ENCODE peak calls at places on chromosomes 16 and 17, in ten cellular contexts. V is WTC11; Y is occipital lobe; I is CD4-positive, alpha-beta T cell; K is CD8-positive, alpha-beta memory T cell; L is T follicular helper cell; M is Kasumi-1; E is hypothalamus; D is AG04450; B is H4. G is an unnamed sample.

GRCh38 chr16:85986931-85987749 is 88.2 kb downstream of the IRF8 start:
- DNase-seq in V (peak), Y (no peak), I (peak), K (peak), L (peak), M (peak), E (no peak), D (no peak), B (no peak), G (no peak)

GRCh38 chr16:70437017-70437581 is 1.8 kb downstream of the ST3GAL2 start:
- DNase-seq in V (peak), Y (no peak), I (no peak), K (no peak), L (no peak), M (peak), E (no peak), D (peak), B (peak), G (peak)

GRCh38 chr17:78644971-78645370 is 67.8 kb upstream of the DNAH17 start:
- DNase-seq in V (no peak), Y (no peak), I (no peak), K (no peak), L (no peak), M (no peak), E (no peak), D (no peak), B (no peak), G (no peak)

GRCh38 chr17:9205520-9206159 is 184.3 kb downstream of the NTN1 start:
- DNase-seq in V (no peak), Y (no peak), I (no peak), K (no peak), L (no peak), M (no peak), E (no peak), D (no peak), B (no peak), G (no peak)

GRCh38 chr16:65409505-65409904 is 287.6 kb upstream of the CDH11 start:
- DNase-seq in V (no peak), Y (no peak), I (no peak), K (no peak), L (no peak), M (no peak), E (no peak), D (no peak), B (no peak), G (no peak)

GRCh38 chr17:43767053-43767712 is 8.6 kb upstream of the SOST start:
- DNase-seq in V (no peak), Y (no peak), I (no peak), K (no peak), L (no peak), M (no peak), E (no peak), D (no peak), B (no peak), G (no peak)

GRCh38 chr17:75142236-75142971 is 10.9 kb upstream of the NT5C start:
- DNase-seq in V (no peak), Y (no peak), I (no peak), K (no peak), L (no peak), M (no peak), E (no peak), D (no peak), B (no peak), G (no peak)

GRCh38 chr17:39365252-39365651 is 36.2 kb downstream of the FBXL20 start:
- DNase-seq in V (no peak), Y (no peak), I (no peak), K (no peak), L (no peak), M (no peak), E (no peak), D (peak), B (no peak), G (no peak)

GRCh38 chr16:11064202-11064540 is 119.8 kb downstream of the CLEC16A start:
- DNase-seq in V (no peak), Y (no peak), I (no peak), K (no peak), L (no peak), M (no peak), E (no peak), D (no peak), B (no peak), G (no peak)

G was measured in left kidney.